ENCODE peak calls at places on chromosomes 6 and 20, in seven cellular contexts. I is AG04450, C is GM20000, V is keratinocyte, Q is HFFc6, P is omental fat pad, H is ovary. Y is an unnamed sample.

GRCh38 chr6:113102761-113103160 is 754.4 kb upstream of the MARCKS start:
- DNase-seq in I (no peak), C (no peak), V (no peak), Q (peak; percentile 11), P (no peak), H (no peak), Y (no peak)

GRCh38 chr6:15358579-15359327 is 112.9 kb downstream of the JARID2 start:
- DNase-seq in I (no peak), C (no peak), V (no peak), Q (no peak), P (no peak), H (no peak), Y (no peak)

GRCh38 chr6:166105341-166106075 is 62.1 kb downstream of the TBXT start:
- DNase-seq in I (no peak), C (no peak), V (no peak), Q (no peak), P (no peak), H (no peak), Y (no peak)

GRCh38 chr6:80622641-80623040 is 516.2 kb downstream of the BCKDHB start:
- DNase-seq in I (no peak), C (no peak), V (no peak), Q (no peak), P (no peak), H (no peak), Y (no peak)

GRCh38 chr20:49668181-49668877 is 45.3 kb downstream of the B4GALT5 start:
- DNase-seq in I (no peak), C (peak; percentile 82), V (no peak), Q (no peak), P (no peak), H (no peak), Y (peak; percentile 76)

GRCh38 chr6:72974276-72974675 is 251.0 kb downstream of the KHDC1L start:
- DNase-seq in I (no peak), C (no peak), V (no peak), Q (no peak), P (no peak), H (no peak), Y (no peak)

GRCh38 chr6:139231206-139231605 is 60.6 kb downstream of the TXLNB start:
- DNase-seq in I (no peak), C (no peak), V (no peak), Q (no peak), P (no peak), H (no peak), Y (no peak)

GRCh38 chr6:108133594-108134179 is 32.1 kb upstream of the NR2E1 start:
- DNase-seq in I (peak; percentile 39), C (no peak), V (no peak), Q (peak; percentile 52), P (no peak), H (peak; percentile 45), Y (no peak)

GRCh38 chr6:73157870-73158269 is 67.4 kb downstream of the KHDC1L start:
- DNase-seq in I (no peak), C (no peak), V (no peak), Q (no peak), P (no peak), H (no peak), Y (no peak)

GRCh38 chr6:41273699-41274098 is 12.8 kb downstream of the TREM1 start:
- DNase-seq in I (no peak), C (no peak), V (no peak), Q (no peak), P (no peak), H (no peak), Y (no peak)

GRCh38 chr20:17651761-17652388 is 30.2 kb downstream of the RRBP1 start:
- DNase-seq in I (no peak), C (no peak), V (no peak), Q (no peak), P (no peak), H (no peak), Y (no peak)

GRCh38 chr6:5401845-5402738 is 140.8 kb downstream of the FARS2 start:
- DNase-seq in I (no peak), C (no peak), V (no peak), Q (peak; percentile 17), P (no peak), H (no peak), Y (no peak)

GRCh38 chr6:33655155-33655554 is 34.0 kb downstream of the ITPR3 start:
- DNase-seq in I (no peak), C (no peak), V (no peak), Q (no peak), P (no peak), H (no peak), Y (no peak)

GRCh38 chr6:13992417-13993055 is 67.8 kb downstream of the RNF182 start:
- DNase-seq in I (peak; percentile 29), C (no peak), V (peak; percentile 41), Q (peak; percentile 85), P (no peak), H (no peak), Y (no peak)

GRCh38 chr6:24692003-24692402 is 25.1 kb downstream of the ACOT13 start:
- DNase-seq in I (no peak), C (no peak), V (no peak), Q (no peak), P (no peak), H (no peak), Y (no peak)

GRCh38 chr6:43790031-43790430 is 20.0 kb downstream of the VEGFA start:
- DNase-seq in I (no peak), C (no peak), V (no peak), Q (no peak), P (no peak), H (peak; percentile 53), Y (no peak)

GRCh38 chr20:3276400-3277015 is 37.5 kb upstream of the SLC4A11 start:
- DNase-seq in I (no peak), C (peak; percentile 58), V (no peak), Q (peak; percentile 3), P (no peak), H (no peak), Y (peak; percentile 58)

GRCh38 chr20:672975-673604 is 2.5 kb downstream of the SCRT2 start:
- DNase-seq in I (no peak), C (no peak), V (no peak), Q (no peak), P (no peak), H (no peak), Y (no peak)
- TF ChIP-seq CTCF in I (peak; percentile 11), C (no peak), V (peak; percentile 33), Q (peak; percentile 61), P (no peak), H (no peak), Y (peak; percentile 12)

GRCh38 chr20:63006611-63007471 is at the start of gene BHLHE23:
- DNase-seq in I (no peak), C (peak; percentile 74), V (no peak), Q (no peak), P (no peak), H (no peak), Y (peak; percentile 84)

GRCh38 chr20:63003546-63003945 is 3.2 kb downstream of the BHLHE23 start:
- DNase-seq in I (no peak), C (no peak), V (no peak), Q (no peak), P (no peak), H (no peak), Y (no peak)

GRCh38 chr20:63005862-63006564 is 751 bp downstream of the BHLHE23 start:
- DNase-seq in I (no peak), C (no peak), V (no peak), Q (no peak), P (no peak), H (no peak), Y (no peak)

GRCh38 chr20:63004607-63005211 is 2.1 kb downstream of the BHLHE23 start:
- DNase-seq in I (no peak), C (no peak), V (no peak), Q (no peak), P (no peak), H (no peak), Y (no peak)

DNA sequence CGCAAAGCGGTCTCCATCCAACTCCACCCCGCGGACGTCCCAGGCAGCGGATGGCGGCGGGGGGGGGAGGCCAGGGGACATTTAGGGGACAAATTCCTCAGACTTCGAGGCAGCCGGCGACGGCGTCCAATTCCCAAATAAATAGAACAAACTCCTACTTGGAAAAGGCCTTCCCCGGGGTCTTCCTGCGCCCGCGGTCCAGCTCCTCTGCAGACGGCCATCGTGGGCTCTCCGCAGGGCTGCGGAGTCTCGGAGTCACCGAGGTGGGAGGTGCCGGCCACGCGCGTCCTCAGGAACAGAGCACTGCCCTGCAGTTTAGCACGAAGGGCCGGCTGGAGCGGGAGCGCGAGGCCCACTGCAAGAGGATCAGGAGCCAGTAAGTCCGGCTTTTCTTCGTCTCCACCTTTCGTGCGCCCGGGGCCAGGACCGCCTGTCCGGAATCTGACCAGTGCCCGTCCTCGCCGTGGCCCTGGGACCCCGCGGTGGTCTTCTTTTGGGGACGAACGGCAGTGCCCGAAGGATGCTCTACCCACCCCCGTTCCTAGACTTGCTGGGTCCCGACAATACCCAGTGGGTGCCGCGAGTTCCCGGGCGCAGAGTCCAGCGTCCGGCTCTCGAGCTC is 1.4 kb downstream of the BHLHE23 start:
- DNase-seq in I (no peak), C (no peak), V (no peak), Q (no peak), P (no peak), H (no peak), Y (no peak)
- TF ChIP-seq CTCF in I (no peak), C (no peak), V (no peak), Q (no peak), P (no peak), H (no peak), Y (no peak)

DNA sequence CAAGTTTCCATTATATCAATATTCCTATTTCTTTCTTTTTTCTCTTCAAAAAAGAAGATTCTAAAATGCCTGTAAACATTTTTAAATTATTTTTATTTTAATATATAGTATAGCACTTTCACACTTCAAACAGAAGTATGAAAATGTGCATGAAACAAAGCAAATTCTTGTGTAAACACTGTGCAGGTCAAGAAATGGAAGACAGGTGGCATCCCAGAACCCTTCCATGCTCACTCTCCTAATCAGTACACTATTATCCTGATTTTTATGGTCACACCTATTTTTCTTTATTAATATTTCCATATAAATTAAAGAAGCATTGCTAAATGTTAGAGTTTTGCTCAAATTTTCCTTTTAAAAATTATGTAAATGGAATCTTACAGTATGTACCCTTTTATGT is 561.6 kb upstream of the RNF217 start:
- DNase-seq in I (no peak), C (no peak), V (no peak), Q (no peak), P (no peak), H (no peak), Y (no peak)
- TF ChIP-seq CTCF in I (no peak), C (no peak), V (no peak), Q (no peak), P (no peak), H (no peak), Y (no peak)

GRCh38 chr6:28522594-28523557 is 2.8 kb upstream of the GPX5 start:
- DNase-seq in I (no peak), C (no peak), V (no peak), Q (no peak), P (no peak), H (no peak), Y (no peak)
- TF ChIP-seq CTCF in I (no peak), C (no peak), V (no peak), Q (no peak), P (no peak), H (no peak), Y (no peak)

Y was measured in GM13977.